ENCODE peak calls at places on chromosomes 2 and 18, in nine cellular contexts. R is GM12878, F is fibroblast of lung, G is neural progenitor cell, B is astrocyte of the spinal cord, J is brain microvascular endothelial cell, S is AG09309, U is PC-9, P is breast epithelium. M is an unnamed sample.

GRCh38 chr18:7237670-7238272 is 6.9 kb downstream of the LRRC30 start:
- DNase-seq in R (no peak), U (no peak), S (no peak), G (no peak), J (no peak), P (no peak), B (no peak), F (no peak), M (no peak)

GRCh38 chr2:158894078-158894477 is 74.4 kb upstream of the TANC1 start:
- DNase-seq in U (no peak), F (no peak), P (no peak), S (peak), R (no peak), G (no peak), B (peak), J (peak), M (peak)

GRCh38 chr2:185208261-185208660 is 530.3 kb upstream of the FSIP2 start:
- DNase-seq in G (peak), F (peak), P (no peak), J (peak), U (peak), R (no peak), S (no peak), B (peak), M (peak)

GRCh38 chr2:214005337-214005736 is 405.5 kb upstream of the VWC2L start:
- DNase-seq in U (no peak), J (peak), R (no peak), G (no peak), S (no peak), B (peak), P (no peak), F (peak), M (peak)

GRCh38 chr2:28269019-28269784 is 123.5 kb upstream of the FOSL2 start:
- DNase-seq in G (no peak), B (peak), J (no peak), F (peak), U (peak), S (no peak), P (no peak), R (no peak), M (peak)

GRCh38 chr2:128304715-128305554 is 13.7 kb downstream of the HS6ST1 start:
- DNase-seq in B (peak), G (peak), R (no peak), U (peak), F (peak), P (peak), S (peak), J (peak), M (peak)

GRCh38 chr2:140023291-140023690 is 1243.1 kb upstream of the NXPH2 start:
- DNase-seq in G (no peak), F (no peak), R (no peak), U (no peak), P (no peak), B (no peak), J (no peak), S (no peak), M (no peak)

GRCh38 chr2:1782514-1782913 is 38.2 kb upstream of the PXDN start:
- DNase-seq in P (no peak), S (no peak), J (no peak), F (no peak), R (no peak), G (no peak), U (no peak), B (no peak), M (no peak)

GRCh38 chr18:79863946-79864725 is 66.4 kb downstream of the KCNG2 start:
- DNase-seq in G (no peak), J (no peak), F (no peak), R (no peak), B (no peak), U (no peak), S (no peak), P (no peak), M (no peak)

GRCh38 chr18:12883684-12884520 is at the start of gene PTPN2:
- DNase-seq in P (peak), U (peak), S (peak), G (peak), B (peak), F (peak), J (peak), R (peak), M (peak)

GRCh38 chr2:10221976-10222870 is 80.5 kb upstream of the HPCAL1 start:
- DNase-seq in G (no peak), P (no peak), J (no peak), R (no peak), F (no peak), S (no peak), B (no peak), U (no peak), M (no peak)

GRCh38 chr2:238290079-238290478 is 1.7 kb upstream of the PER2 start:
- DNase-seq in U (peak), F (no peak), R (no peak), G (peak), J (no peak), P (peak), B (peak), S (no peak), M (peak)

GRCh38 chr2:127569274-127570065 is 34.0 kb downstream of the MYO7B start:
- DNase-seq in S (peak), U (no peak), B (peak), P (no peak), R (no peak), J (peak), F (peak), G (no peak), M (peak)

GRCh38 chr18:48676346-48676745 is 137.5 kb downstream of the CTIF start:
- DNase-seq in G (no peak), S (no peak), J (no peak), F (no peak), B (no peak), P (no peak), U (no peak), R (no peak), M (no peak)

GRCh38 chr18:77650799-77651385 is 401.2 kb downstream of the GALR1 start:
- DNase-seq in G (peak), R (no peak), P (no peak), U (peak), B (peak), J (peak), F (peak), S (no peak), M (peak)

GRCh38 chr18:57776354-57776753 is 26.8 kb downstream of the ATP8B1 start:
- DNase-seq in P (no peak), G (no peak), S (no peak), B (no peak), F (no peak), R (no peak), J (no peak), U (no peak), M (no peak)

GRCh38 chr2:120425014-120425413 is 79.1 kb downstream of the INHBB start:
- DNase-seq in U (no peak), R (no peak), B (no peak), F (no peak), S (no peak), J (no peak), G (no peak), P (no peak), M (no peak)

GRCh38 chr2:149038442-149039212 is at the start of gene LYPD6B:
- DNase-seq in J (no peak), P (peak), S (no peak), U (peak), B (no peak), F (no peak), G (peak), R (no peak), M (peak)

GRCh38 chr2:37997629-37998028 is 72.5 kb downstream of the RMDN2 start:
- DNase-seq in F (peak), B (no peak), J (no peak), U (no peak), R (no peak), P (no peak), S (no peak), G (no peak), M (peak)

GRCh38 chr2:164811826-164812225 is 29.8 kb downstream of the COBLL1 start:
- DNase-seq in F (no peak), R (no peak), G (no peak), U (no peak), P (no peak), J (no peak), B (no peak), S (no peak), M (no peak)

GRCh38 chr2:186543561-186544131 is 46.2 kb upstream of the ITGAV start:
- DNase-seq in R (no peak), B (peak), P (no peak), G (no peak), J (no peak), F (peak), S (peak), U (no peak), M (peak)

GRCh38 chr2:96832751-96833507 is 10.9 kb downstream of the ANKRD23 start:
- DNase-seq in B (peak), J (peak), P (peak), S (no peak), F (peak), G (peak), U (peak), R (no peak), M (peak)

GRCh38 chr2:56703001-56703400 is 519.2 kb downstream of the CCDC85A start:
- DNase-seq in P (no peak), R (no peak), J (no peak), U (no peak), F (no peak), B (no peak), G (no peak), S (no peak), M (no peak)

GRCh38 chr18:24214913-24215312 is 76.1 kb downstream of the CABYR start:
- DNase-seq in B (no peak), F (no peak), U (no peak), J (no peak), S (no peak), G (no peak), R (no peak), P (no peak), M (peak)

GRCh38 chr2:73970850-73971471 is 13.7 kb upstream of the TET3 start:
- DNase-seq in S (no peak), F (peak), U (no peak), G (no peak), B (no peak), P (peak), J (no peak), R (peak), M (no peak)

GRCh38 chr2:233100192-233100998 is 40.3 kb downstream of the INPP5D start:
- DNase-seq in U (no peak), S (no peak), R (peak), P (no peak), G (no peak), F (no peak), J (no peak), B (no peak), M (no peak)

GRCh38 chr2:230893881-230894781 is 29.4 kb downstream of the ITM2C start:
- DNase-seq in U (no peak), S (no peak), G (peak), B (peak), J (no peak), R (no peak), F (no peak), P (peak), M (no peak)

GRCh38 chr2:21822505-21822904 is 698.7 kb downstream of the TDRD15 start:
- DNase-seq in J (no peak), P (no peak), R (no peak), S (no peak), B (no peak), G (no peak), U (no peak), F (no peak), M (no peak)

GRCh38 chr2:102703748-102704147 is 58.1 kb upstream of the TMEM182 start:
- DNase-seq in S (no peak), J (no peak), R (no peak), U (no peak), F (peak), P (no peak), B (peak), G (peak), M (peak)

GRCh38 chr2:147382322-147382948 is 462.4 kb upstream of the ACVR2A start:
- DNase-seq in U (no peak), R (no peak), S (no peak), B (no peak), J (no peak), F (no peak), G (no peak), P (no peak), M (peak)

DNA sequence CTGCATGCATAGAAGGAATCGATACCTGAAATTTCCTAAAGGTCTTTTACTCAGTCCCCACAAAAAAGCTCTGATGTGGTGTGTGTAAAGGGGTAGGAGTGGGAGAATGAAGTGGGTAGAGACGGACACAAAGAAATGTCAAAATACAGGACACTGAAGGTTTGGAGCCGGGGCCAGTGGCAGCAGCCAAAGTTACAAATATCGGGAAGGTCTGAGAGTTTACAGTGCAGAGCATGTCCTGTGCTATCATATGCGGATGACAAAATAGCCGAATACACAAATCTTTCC is 89.9 kb upstream of the STON1 start:
- DNase-seq in B (no peak), G (no peak), U (no peak), R (no peak), P (no peak), F (no peak), J (no peak), S (no peak), M (no peak)
- TF ChIP-seq CTCF in B (no peak), G (no peak), U (no peak), R (no peak), P (no peak), F (no peak), J (no peak), S (no peak), M (no peak)

GRCh38 chr2:172447811-172448493 is 20.6 kb downstream of the ITGA6 start:
- DNase-seq in P (no peak), B (no peak), S (no peak), U (no peak), F (no peak), G (no peak), J (no peak), R (no peak), M (peak)
- H3K4me3 ChIP-seq in P (no peak), B (no peak), S (no peak), U (no peak), F (no peak), G (no peak), J (no peak), R (no peak), M (no peak)

GRCh38 chr2:131105156-131105949 is at the start of gene PLEKHB2:
- DNase-seq in U (peak), P (peak), J (peak), G (peak), R (peak), S (peak), B (peak), F (peak), M (peak)
- TF ChIP-seq CTCF in U (no peak), P (peak), J (peak), G (peak), R (peak), S (peak), B (peak), F (no peak), M (no peak)

GRCh38 chr2:204127238-204127637 is 190.7 kb downstream of the ICOS start:
- DNase-seq in F (peak), U (no peak), G (no peak), S (no peak), R (no peak), J (no peak), P (no peak), B (peak), M (peak)
- H3K4me3 ChIP-seq in F (no peak), U (no peak), G (no peak), S (no peak), R (no peak), J (no peak), P (no peak), B (no peak), M (no peak)

DNA sequence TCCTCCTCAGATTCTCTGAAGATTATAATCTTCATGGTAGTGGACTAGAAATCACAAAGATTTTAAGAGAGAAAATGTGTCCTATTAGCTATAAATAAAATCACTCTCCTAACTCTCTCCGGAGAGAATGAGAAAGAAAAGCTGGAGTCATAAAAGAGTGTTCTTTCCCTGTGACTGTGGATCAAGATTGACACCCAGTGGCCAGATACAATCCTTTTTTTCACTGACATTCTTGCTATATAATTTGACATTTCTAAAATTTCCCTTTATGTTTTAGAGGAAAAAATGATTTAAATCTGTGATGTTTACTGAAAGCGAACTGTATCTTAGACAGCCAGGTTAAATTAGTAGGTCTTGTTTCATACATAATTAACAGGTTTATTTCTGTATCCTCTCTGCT is 35.4 kb upstream of the LRP2 start:
- DNase-seq in S (no peak), G (peak), B (no peak), U (no peak), R (no peak), J (no peak), P (no peak), F (peak), M (peak)
- TF ChIP-seq CTCF in S (peak), G (peak), B (no peak), U (peak), R (no peak), J (peak), P (peak), F (peak), M (peak)